ENCODE peak calls at places on chromosomes 11 and 22, in six cellular contexts. One of them, this sample, is unnamed.

GRCh38 chr11:41459602-41460405 is at the start of gene LRRC4C:
- DNase-seq in activated T-helper 9 cell treated with anti-CD3 and anti-CD28 coated beads, Interleukin-2, amount 50 U/mL, for 16 hours: no peak
- DNase-seq in left lung: no peak
- DNase-seq in Daoy: no peak
- DNase-seq in stimulated activated CD4-positive, alpha-beta T cell treated with anti-CD3 and anti-CD28 coated beads, Interleukin-2, amount 100 ng/mL, for 24 hours: no peak
- DNase-seq in NCI-H226: no peak
- DNase-seq in this sample: no peak

GRCh38 chr11:105611837-105612480 is 2.1 kb downstream of the GRIA4 start:
- DNase-seq in left lung: no peak
- DNase-seq in activated T-helper 9 cell treated with anti-CD3 and anti-CD28 coated beads, Interleukin-2, amount 50 U/mL, for 16 hours: no peak
- DNase-seq in Daoy: no peak
- DNase-seq in NCI-H226: no peak
- DNase-seq in stimulated activated CD4-positive, alpha-beta T cell treated with anti-CD3 and anti-CD28 coated beads, Interleukin-2, amount 100 ng/mL, for 24 hours: no peak
- DNase-seq in this sample: no peak

GRCh38 chr11:117827521-117828511 is 3.3 kb upstream of the FXYD2 start:
- DNase-seq in NCI-H226: no peak
- DNase-seq in stimulated activated CD4-positive, alpha-beta T cell treated with anti-CD3 and anti-CD28 coated beads, Interleukin-2, amount 100 ng/mL, for 24 hours: no peak
- DNase-seq in activated T-helper 9 cell treated with anti-CD3 and anti-CD28 coated beads, Interleukin-2, amount 50 U/mL, for 16 hours: no peak
- DNase-seq in Daoy: no peak
- DNase-seq in left lung: no peak
- DNase-seq in this sample: no peak

GRCh38 chr11:30420233-30420787 is 97.4 kb downstream of the ARL14EP start:
- DNase-seq in Daoy: no peak
- DNase-seq in left lung: no peak
- DNase-seq in activated T-helper 9 cell treated with anti-CD3 and anti-CD28 coated beads, Interleukin-2, amount 50 U/mL, for 16 hours: no peak
- DNase-seq in stimulated activated CD4-positive, alpha-beta T cell treated with anti-CD3 and anti-CD28 coated beads, Interleukin-2, amount 100 ng/mL, for 24 hours: no peak
- DNase-seq in NCI-H226: no peak
- DNase-seq in this sample: no peak

GRCh38 chr22:46612904-46613605 is 7.1 kb upstream of the GRAMD4 start:
- DNase-seq in NCI-H226: no peak
- DNase-seq in Daoy: no peak
- DNase-seq in left lung: no peak
- DNase-seq in stimulated activated CD4-positive, alpha-beta T cell treated with anti-CD3 and anti-CD28 coated beads, Interleukin-2, amount 100 ng/mL, for 24 hours: peak
- DNase-seq in activated T-helper 9 cell treated with anti-CD3 and anti-CD28 coated beads, Interleukin-2, amount 50 U/mL, for 16 hours: no peak
- DNase-seq in this sample: no peak

GRCh38 chr22:30702856-30703255 is 8.2 kb downstream of the OSBP2 start:
- DNase-seq in Daoy: no peak
- DNase-seq in stimulated activated CD4-positive, alpha-beta T cell treated with anti-CD3 and anti-CD28 coated beads, Interleukin-2, amount 100 ng/mL, for 24 hours: no peak
- DNase-seq in activated T-helper 9 cell treated with anti-CD3 and anti-CD28 coated beads, Interleukin-2, amount 50 U/mL, for 16 hours: no peak
- DNase-seq in left lung: no peak
- DNase-seq in NCI-H226: no peak
- DNase-seq in this sample: no peak

GRCh38 chr11:27209562-27210005 is 153.4 kb downstream of the CCDC34 start:
- DNase-seq in Daoy: peak
- DNase-seq in stimulated activated CD4-positive, alpha-beta T cell treated with anti-CD3 and anti-CD28 coated beads, Interleukin-2, amount 100 ng/mL, for 24 hours: no peak
- DNase-seq in left lung: peak
- DNase-seq in activated T-helper 9 cell treated with anti-CD3 and anti-CD28 coated beads, Interleukin-2, amount 50 U/mL, for 16 hours: no peak
- DNase-seq in NCI-H226: peak
- DNase-seq in this sample: no peak

GRCh38 chr11:3956748-3957147 is 101.3 kb downstream of the STIM1 start:
- DNase-seq in left lung: no peak
- DNase-seq in Daoy: no peak
- DNase-seq in NCI-H226: no peak
- DNase-seq in activated T-helper 9 cell treated with anti-CD3 and anti-CD28 coated beads, Interleukin-2, amount 50 U/mL, for 16 hours: no peak
- DNase-seq in stimulated activated CD4-positive, alpha-beta T cell treated with anti-CD3 and anti-CD28 coated beads, Interleukin-2, amount 100 ng/mL, for 24 hours: no peak
- DNase-seq in this sample: no peak

GRCh38 chr22:32996702-32997101 is 61.5 kb downstream of the SYN3 start:
- DNase-seq in Daoy: peak
- DNase-seq in left lung: peak
- DNase-seq in stimulated activated CD4-positive, alpha-beta T cell treated with anti-CD3 and anti-CD28 coated beads, Interleukin-2, amount 100 ng/mL, for 24 hours: no peak
- DNase-seq in activated T-helper 9 cell treated with anti-CD3 and anti-CD28 coated beads, Interleukin-2, amount 50 U/mL, for 16 hours: no peak
- DNase-seq in NCI-H226: peak
- DNase-seq in this sample: no peak

GRCh38 chr11:17734986-17735822 is 623 bp downstream of the KCNC1 start:
- DNase-seq in NCI-H226: peak
- DNase-seq in activated T-helper 9 cell treated with anti-CD3 and anti-CD28 coated beads, Interleukin-2, amount 50 U/mL, for 16 hours: no peak
- DNase-seq in Daoy: peak
- DNase-seq in left lung: peak
- DNase-seq in stimulated activated CD4-positive, alpha-beta T cell treated with anti-CD3 and anti-CD28 coated beads, Interleukin-2, amount 100 ng/mL, for 24 hours: peak
- DNase-seq in this sample: no peak